ENCODE peak calls at places on chromosomes 12 and 14, in five cellular contexts. W, K, F, E and P are unnamed samples.

GRCh38 chr12:51307655-51308593 is 16.1 kb downstream of the BIN2 start:
- DNase-seq in W (no peak), K (peak), F (no peak), E (no peak), P (no peak)

GRCh38 chr12:71162832-71163711 is 5.3 kb upstream of the TSPAN8 start:
- DNase-seq in W (no peak), K (no peak), F (no peak), E (no peak), P (no peak)

GRCh38 chr14:104707629-104708595 is 16.1 kb upstream of the ADSS1 start:
- DNase-seq in W (no peak), K (no peak), F (no peak), E (no peak), P (no peak)

GRCh38 chr12:29640589-29641345 is 143.0 kb downstream of the TMTC1 start:
- DNase-seq in W (peak), K (peak), F (peak), E (no peak), P (no peak)

GRCh38 chr14:59187802-59188460 is 536 bp upstream of the DAAM1 start:
- DNase-seq in W (no peak), K (no peak), F (no peak), E (peak), P (peak)

GRCh38 chr12:53222170-53223005 is 9.6 kb downstream of the RARG start:
- DNase-seq in W (no peak), K (no peak), F (no peak), E (no peak), P (no peak)

GRCh38 chr14:91012050-91012449 is 48.4 kb downstream of the RPS6KA5 start:
- DNase-seq in W (no peak), K (no peak), F (no peak), E (no peak), P (no peak)

GRCh38 chr14:32201816-32202467 is at the start of gene RNU6-7:
- DNase-seq in W (peak), K (peak), F (peak), E (peak), P (peak)

GRCh38 chr14:75561013-75561432 is 17.4 kb upstream of the FLVCR2 start:
- DNase-seq in W (peak), K (peak), F (peak), E (peak), P (peak)

GRCh38 chr12:6935551-6936377 is 7.9 kb upstream of the RNU7-1 start:
- DNase-seq in W (peak), K (no peak), F (no peak), E (no peak), P (no peak)

GRCh38 chr12:116954700-116955381 is 44.1 kb downstream of the FBXW8 start:
- DNase-seq in W (peak), K (no peak), F (no peak), E (no peak), P (no peak)